ENCODE peak calls at places on chromosomes 11 and 22, in seven cellular contexts. One of them, this sample, is unnamed.

GRCh38 chr11:95084509-95084908 is 5.1 kb upstream of the ENDOD1 start:
- DNase-seq in IMR-90: peak
- DNase-seq in neuronal stem cell: no peak
- DNase-seq in H9: no peak
- DNase-seq in mesenchymal stem cell: no peak
- DNase-seq in trophoblast cell: no peak
- DNase-seq in H1: no peak
- DNase-seq in this sample: peak

GRCh38 chr11:46247664-46248063 is 29.8 kb upstream of the CREB3L1 start:
- DNase-seq in IMR-90: peak
- DNase-seq in neuronal stem cell: peak
- DNase-seq in H9: peak
- DNase-seq in mesenchymal stem cell: peak
- DNase-seq in trophoblast cell: peak
- DNase-seq in H1: peak
- DNase-seq in this sample: peak

GRCh38 chr11:36638586-36638985 is 40.5 kb upstream of the RAG2 start:
- DNase-seq in IMR-90: no peak
- DNase-seq in neuronal stem cell: no peak
- DNase-seq in H9: no peak
- DNase-seq in mesenchymal stem cell: no peak
- DNase-seq in trophoblast cell: no peak
- DNase-seq in H1: no peak
- DNase-seq in this sample: no peak

GRCh38 chr11:72231396-72232259 is 7.1 kb downstream of the INPPL1 start:
- DNase-seq in IMR-90: no peak
- DNase-seq in neuronal stem cell: no peak
- DNase-seq in H9: no peak
- DNase-seq in mesenchymal stem cell: no peak
- DNase-seq in trophoblast cell: no peak
- DNase-seq in H1: no peak
- DNase-seq in this sample: no peak

GRCh38 chr11:104609297-104609696 is 289.0 kb downstream of the CASP12 start:
- DNase-seq in IMR-90: peak
- DNase-seq in neuronal stem cell: peak
- DNase-seq in H9: peak
- DNase-seq in mesenchymal stem cell: peak
- DNase-seq in trophoblast cell: peak
- DNase-seq in H1: no peak
- DNase-seq in this sample: peak

GRCh38 chr11:76672431-76673163 is 2.0 kb upstream of the LRRC32 start:
- DNase-seq in IMR-90: no peak
- DNase-seq in neuronal stem cell: no peak
- DNase-seq in H9: no peak
- DNase-seq in mesenchymal stem cell: no peak
- DNase-seq in trophoblast cell: peak
- DNase-seq in H1: no peak
- DNase-seq in this sample: no peak

GRCh38 chr11:36508743-36509142 is 1.3 kb downstream of the TRAF6 start:
- DNase-seq in IMR-90: peak
- DNase-seq in neuronal stem cell: no peak
- DNase-seq in H9: no peak
- DNase-seq in mesenchymal stem cell: peak
- DNase-seq in trophoblast cell: no peak
- DNase-seq in H1: no peak
- DNase-seq in this sample: no peak

GRCh38 chr22:28410050-28410816 is 269.4 kb downstream of the TTC28 start:
- DNase-seq in IMR-90: peak
- DNase-seq in neuronal stem cell: no peak
- DNase-seq in H9: no peak
- DNase-seq in mesenchymal stem cell: peak
- DNase-seq in trophoblast cell: no peak
- DNase-seq in H1: no peak
- DNase-seq in this sample: peak

GRCh38 chr11:12007230-12007593 is 1.2 kb downstream of the DKK3 start:
- DNase-seq in IMR-90: no peak
- DNase-seq in neuronal stem cell: no peak
- DNase-seq in H9: peak
- DNase-seq in mesenchymal stem cell: no peak
- DNase-seq in trophoblast cell: no peak
- DNase-seq in H1: no peak
- DNase-seq in this sample: no peak

GRCh38 chr11:94583885-94584500 is 16.8 kb downstream of the PIWIL4 start:
- DNase-seq in IMR-90: peak
- DNase-seq in neuronal stem cell: no peak
- DNase-seq in H9: no peak
- DNase-seq in mesenchymal stem cell: peak
- DNase-seq in trophoblast cell: peak
- DNase-seq in H1: no peak
- DNase-seq in this sample: no peak

GRCh38 chr11:47451990-47452389 is 3.1 kb upstream of the RAPSN start:
- DNase-seq in IMR-90: no peak
- DNase-seq in neuronal stem cell: no peak
- DNase-seq in H9: no peak
- DNase-seq in mesenchymal stem cell: no peak
- DNase-seq in trophoblast cell: no peak
- DNase-seq in H1: no peak
- DNase-seq in this sample: no peak

GRCh38 chr11:71490044-71490730 is 36.9 kb upstream of the KRTAP5-7 start:
- DNase-seq in IMR-90: no peak
- DNase-seq in neuronal stem cell: no peak
- DNase-seq in H9: no peak
- DNase-seq in mesenchymal stem cell: no peak
- DNase-seq in trophoblast cell: no peak
- DNase-seq in H1: no peak
- DNase-seq in this sample: no peak

GRCh38 chr11:74000770-74001169 is 8.1 kb downstream of the UCP3 start:
- DNase-seq in IMR-90: no peak
- DNase-seq in neuronal stem cell: no peak
- DNase-seq in H9: no peak
- DNase-seq in mesenchymal stem cell: no peak
- DNase-seq in trophoblast cell: no peak
- DNase-seq in H1: no peak
- DNase-seq in this sample: no peak

GRCh38 chr22:45228401-45228754 is 12.3 kb downstream of the KIAA0930 start:
- DNase-seq in IMR-90: no peak
- DNase-seq in neuronal stem cell: no peak
- DNase-seq in H9: peak
- DNase-seq in mesenchymal stem cell: no peak
- DNase-seq in trophoblast cell: no peak
- DNase-seq in H1: no peak
- DNase-seq in this sample: no peak

GRCh38 chr11:45182902-45183301 is 36.5 kb downstream of the PRDM11 start:
- DNase-seq in IMR-90: peak
- DNase-seq in neuronal stem cell: no peak
- DNase-seq in H9: peak
- DNase-seq in mesenchymal stem cell: peak
- DNase-seq in trophoblast cell: peak
- DNase-seq in H1: peak
- DNase-seq in this sample: peak

GRCh38 chr11:12508151-12508740 is 130.9 kb downstream of the PARVA start:
- DNase-seq in IMR-90: peak
- DNase-seq in neuronal stem cell: no peak
- DNase-seq in H9: no peak
- DNase-seq in mesenchymal stem cell: peak
- DNase-seq in trophoblast cell: peak
- DNase-seq in H1: no peak
- DNase-seq in this sample: peak

GRCh38 chr22:25598609-25599008 is 34.1 kb downstream of the GRK3 start:
- DNase-seq in IMR-90: no peak
- DNase-seq in neuronal stem cell: no peak
- DNase-seq in H9: no peak
- DNase-seq in mesenchymal stem cell: no peak
- DNase-seq in trophoblast cell: no peak
- DNase-seq in H1: no peak
- DNase-seq in this sample: no peak

DNA sequence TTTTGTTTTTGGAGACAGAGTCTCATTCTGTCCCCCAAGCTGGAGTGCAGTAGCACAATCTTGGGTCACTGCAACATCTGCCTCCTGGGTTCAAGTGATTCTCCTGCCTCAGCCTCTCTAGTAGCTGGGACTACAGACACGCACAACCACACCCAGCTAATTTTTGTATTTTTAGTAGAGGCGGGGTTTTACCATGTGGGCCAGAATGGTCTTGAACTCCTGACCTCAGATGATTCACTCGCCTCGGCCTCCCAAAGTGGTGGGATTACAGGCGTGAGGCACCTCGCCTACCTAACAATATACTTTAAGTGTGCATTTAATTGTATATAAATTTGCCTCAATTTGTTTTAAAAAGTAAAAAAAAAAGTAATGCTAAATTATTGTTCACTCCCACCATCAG is 38.4 kb downstream of the GRK3 start:
- DNase-seq in IMR-90: no peak
- DNase-seq in neuronal stem cell: no peak
- DNase-seq in H9: no peak
- DNase-seq in mesenchymal stem cell: no peak
- DNase-seq in trophoblast cell: no peak
- DNase-seq in H1: no peak
- DNase-seq in this sample: no peak
- H2AK5ac ChIP-seq in IMR-90: no peak
- H2AK5ac ChIP-seq in neuronal stem cell: no peak
- H2AK5ac ChIP-seq in H9: no peak
- H2AK5ac ChIP-seq in mesenchymal stem cell: no peak
- H2AK5ac ChIP-seq in trophoblast cell: no peak
- H2AK5ac ChIP-seq in H1: no peak
- H2AK5ac ChIP-seq in this sample: no peak

GRCh38 chr11:65498977-65499712 is at the start of gene MALAT1:
- DNase-seq in IMR-90: peak
- DNase-seq in neuronal stem cell: peak
- DNase-seq in H9: peak
- DNase-seq in mesenchymal stem cell: peak
- DNase-seq in trophoblast cell: peak
- DNase-seq in H1: peak
- DNase-seq in this sample: peak

GRCh38 chr11:65498727-65498976 is 193 bp upstream of the MALAT1 start:
- DNase-seq in IMR-90: no peak
- DNase-seq in neuronal stem cell: no peak
- DNase-seq in H9: no peak
- DNase-seq in mesenchymal stem cell: no peak
- DNase-seq in trophoblast cell: no peak
- DNase-seq in H1: no peak
- DNase-seq in this sample: no peak

GRCh38 chr11:65497141-65498041 is 1.5 kb upstream of the MALAT1 start:
- DNase-seq in IMR-90: peak
- DNase-seq in neuronal stem cell: peak
- DNase-seq in H9: peak
- DNase-seq in mesenchymal stem cell: peak
- DNase-seq in trophoblast cell: peak
- DNase-seq in H1: peak
- DNase-seq in this sample: peak

GRCh38 chr11:65498042-65498726 is 661 bp upstream of the MALAT1 start:
- DNase-seq in IMR-90: peak
- DNase-seq in neuronal stem cell: no peak
- DNase-seq in H9: no peak
- DNase-seq in mesenchymal stem cell: peak
- DNase-seq in trophoblast cell: peak
- DNase-seq in H1: peak
- DNase-seq in this sample: peak

DNA sequence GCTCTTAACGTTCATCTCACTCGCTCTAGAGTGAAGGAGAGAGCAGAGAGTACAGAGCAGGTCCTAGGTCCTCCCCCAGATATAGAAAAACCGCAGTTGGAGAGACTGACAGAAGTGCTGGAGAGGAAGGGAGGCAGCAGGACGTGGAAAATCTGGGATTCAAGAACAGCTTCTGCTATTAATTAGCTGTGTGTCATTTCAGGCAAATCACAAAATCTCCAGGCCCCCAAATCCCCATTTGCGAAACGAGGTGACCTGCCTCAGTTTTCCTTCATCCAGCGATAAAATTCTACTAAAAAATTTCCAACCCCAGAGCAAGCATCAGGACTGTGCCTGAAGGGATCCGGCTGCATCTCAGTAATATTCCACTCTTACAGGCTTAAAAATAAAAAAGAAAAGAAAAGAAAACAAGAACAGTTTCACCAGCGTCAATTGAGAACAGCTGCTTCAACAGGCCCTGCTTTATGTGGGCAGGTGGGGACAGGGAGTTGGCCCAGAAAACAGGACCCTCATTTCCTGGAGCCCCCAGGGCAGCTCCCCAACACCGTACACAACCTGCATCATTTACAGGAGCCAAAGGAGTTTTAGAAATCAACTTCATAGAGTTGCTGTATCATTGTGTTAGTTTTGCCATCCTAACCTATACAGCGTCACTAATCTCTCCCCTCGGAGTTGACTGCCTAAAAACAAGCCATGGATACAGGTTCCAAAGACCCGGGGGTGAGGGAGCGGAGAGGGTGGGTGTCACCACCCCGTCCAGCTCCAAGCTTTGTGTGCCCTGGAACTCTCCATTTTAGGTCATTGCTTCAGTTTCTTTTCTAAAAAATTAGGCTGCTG is 2.3 kb upstream of the MALAT1 start:
- DNase-seq in IMR-90: peak
- DNase-seq in neuronal stem cell: no peak
- DNase-seq in H9: no peak
- DNase-seq in mesenchymal stem cell: peak
- DNase-seq in trophoblast cell: peak
- DNase-seq in H1: no peak
- DNase-seq in this sample: no peak
- H3K18ac ChIP-seq in IMR-90: peak
- H3K18ac ChIP-seq in neuronal stem cell: peak
- H3K18ac ChIP-seq in H9: peak
- H3K18ac ChIP-seq in mesenchymal stem cell: peak
- H3K18ac ChIP-seq in trophoblast cell: peak
- H3K18ac ChIP-seq in H1: no peak
- H3K18ac ChIP-seq in this sample: peak

GRCh38 chr11:64566042-64566914 is 24.7 kb upstream of the SLC22A12 start:
- DNase-seq in IMR-90: peak
- DNase-seq in neuronal stem cell: peak
- DNase-seq in H9: peak
- DNase-seq in mesenchymal stem cell: peak
- DNase-seq in trophoblast cell: peak
- DNase-seq in H1: peak
- DNase-seq in this sample: peak

GRCh38 chr11:64564419-64564818 is 26.6 kb upstream of the SLC22A12 start:
- DNase-seq in IMR-90: no peak
- DNase-seq in neuronal stem cell: no peak
- DNase-seq in H9: no peak
- DNase-seq in mesenchymal stem cell: no peak
- DNase-seq in trophoblast cell: no peak
- DNase-seq in H1: no peak
- DNase-seq in this sample: no peak

GRCh38 chr11:64563966-64564365 is 27.1 kb upstream of the SLC22A12 start:
- DNase-seq in IMR-90: no peak
- DNase-seq in neuronal stem cell: no peak
- DNase-seq in H9: no peak
- DNase-seq in mesenchymal stem cell: no peak
- DNase-seq in trophoblast cell: no peak
- DNase-seq in H1: no peak
- DNase-seq in this sample: no peak

GRCh38 chr11:64566915-64567882 is 23.8 kb upstream of the SLC22A12 start:
- DNase-seq in IMR-90: no peak
- DNase-seq in neuronal stem cell: no peak
- DNase-seq in H9: no peak
- DNase-seq in mesenchymal stem cell: no peak
- DNase-seq in trophoblast cell: no peak
- DNase-seq in H1: no peak
- DNase-seq in this sample: no peak

GRCh38 chr11:64564947-64565889 is 25.8 kb upstream of the SLC22A12 start:
- DNase-seq in IMR-90: no peak
- DNase-seq in neuronal stem cell: no peak
- DNase-seq in H9: peak
- DNase-seq in mesenchymal stem cell: no peak
- DNase-seq in trophoblast cell: no peak
- DNase-seq in H1: peak
- DNase-seq in this sample: peak
- H2AK5ac ChIP-seq in IMR-90: no peak
- H2AK5ac ChIP-seq in neuronal stem cell: peak
- H2AK5ac ChIP-seq in H9: no peak
- H2AK5ac ChIP-seq in mesenchymal stem cell: no peak
- H2AK5ac ChIP-seq in trophoblast cell: no peak
- H2AK5ac ChIP-seq in H1: peak
- H2AK5ac ChIP-seq in this sample: no peak

GRCh38 chr11:133964946-133965632 is 8.3 kb upstream of the IGSF9B start:
- DNase-seq in IMR-90: no peak
- DNase-seq in neuronal stem cell: no peak
- DNase-seq in H9: no peak
- DNase-seq in mesenchymal stem cell: no peak
- DNase-seq in trophoblast cell: peak
- DNase-seq in H1: no peak
- DNase-seq in this sample: no peak
- H3K18ac ChIP-seq in IMR-90: no peak
- H3K18ac ChIP-seq in neuronal stem cell: no peak
- H3K18ac ChIP-seq in H9: no peak
- H3K18ac ChIP-seq in mesenchymal stem cell: no peak
- H3K18ac ChIP-seq in trophoblast cell: no peak
- H3K18ac ChIP-seq in H1: no peak
- H3K18ac ChIP-seq in this sample: no peak

This sample was measured in mesendoderm.